ENCODE peak calls at places on chromosome 20, in five cellular contexts. H is OCI-LY7, I is tibial nerve, S is adipocyte, Q is endothelial cell of umbilical vein. J is an unnamed sample.

GRCh38 chr20:13259921-13260320 is 38.8 kb downstream of the ISM1 start:
- DNase-seq in I (no peak), H (no peak), Q (no peak), S (no peak), J (no peak)

GRCh38 chr20:57133926-57134650 is 132.4 kb downstream of the BMP7 start:
- DNase-seq in S (peak; percentile 19), H (no peak), I (no peak), Q (no peak), J (no peak)

GRCh38 chr20:39338977-39339376 is 376.8 kb downstream of the DHX35 start:
- DNase-seq in S (no peak), I (peak; percentile 20), Q (no peak), H (peak; percentile 79), J (peak; percentile 8)

GRCh38 chr20:12594410-12595130 is 414.2 kb upstream of the SPTLC3 start:
- DNase-seq in Q (no peak), H (no peak), S (no peak), I (no peak), J (no peak)

GRCh38 chr20:38426006-38426405 is 9.1 kb downstream of the SNHG17 start:
- DNase-seq in S (peak; percentile 84), I (no peak), Q (no peak), H (no peak), J (peak; percentile 88)

GRCh38 chr20:20390393-20390792 is 22.5 kb downstream of the INSM1 start:
- DNase-seq in I (no peak), S (no peak), H (no peak), Q (no peak), J (no peak)

GRCh38 chr20:36093025-36093803 is 61.3 kb upstream of the EPB41L1 start:
- DNase-seq in Q (peak; percentile 24), I (no peak), S (peak; percentile 63), H (no peak), J (peak; percentile 67)

GRCh38 chr20:35871311-35871771 is 83.0 kb downstream of the SCAND1 start:
- DNase-seq in S (peak; percentile 54), Q (peak; percentile 79), I (peak; percentile 41), H (no peak), J (peak; percentile 73)

GRCh38 chr20:38252292-38253288 is 7.9 kb downstream of the KIAA1755 start:
- DNase-seq in H (no peak), Q (no peak), S (no peak), I (peak; percentile 24), J (no peak)

GRCh38 chr20:62785381-62785780 is 10.9 kb upstream of the MRGBP start:
- DNase-seq in H (no peak), I (no peak), Q (no peak), S (no peak), J (no peak)

GRCh38 chr20:7742479-7742878 is 197.8 kb downstream of the HAO1 start:
- DNase-seq in I (no peak), Q (peak; percentile 79), H (no peak), S (peak; percentile 8), J (peak; percentile 87)

GRCh38 chr20:31894980-31895675 is 24.7 kb downstream of the TTLL9 start:
- DNase-seq in Q (peak; percentile 58), I (peak; percentile 88), H (peak; percentile 64), S (peak; percentile 78), J (peak; percentile 52)

GRCh38 chr20:38608188-38608587 is 6.6 kb downstream of the ARHGAP40 start:
- DNase-seq in Q (no peak), H (no peak), S (no peak), I (no peak), J (no peak)

GRCh38 chr20:58260006-58260405 is 31.6 kb upstream of the ANKRD60 start:
- DNase-seq in H (no peak), S (no peak), Q (no peak), I (no peak), J (no peak)

GRCh38 chr20:19757973-19758887 is at the start of gene RIN2:
- DNase-seq in H (no peak), S (peak; percentile 89), I (peak; percentile 81), Q (peak; percentile 92), J (peak; percentile 64)

GRCh38 chr20:37375227-37375626 is 29.3 kb downstream of the SRC start:
- DNase-seq in S (no peak), Q (no peak), I (no peak), H (peak; percentile 74), J (no peak)

GRCh38 chr20:19212524-19213502 is at the start of gene SLC24A3:
- DNase-seq in Q (no peak), H (no peak), S (peak; percentile 78), I (no peak), J (no peak)

GRCh38 chr20:23497458-23498026 is 6.6 kb downstream of the CST8 start:
- DNase-seq in H (no peak), S (no peak), Q (no peak), I (no peak), J (no peak)

GRCh38 chr20:18504479-18505060 is 3.2 kb upstream of the SEC23B start:
- DNase-seq in H (no peak), S (no peak), I (no peak), Q (peak; percentile 31), J (no peak)

GRCh38 chr20:62346398-62347150 is 20.5 kb downstream of the LAMA5 start:
- DNase-seq in I (no peak), Q (no peak), S (no peak), H (no peak), J (no peak)

GRCh38 chr20:63064310-63064709 is 57.5 kb upstream of the BHLHE23 start:
- DNase-seq in H (no peak), I (no peak), Q (no peak), S (no peak), J (peak; percentile 75)

GRCh38 chr20:4674672-4675071 is 47.0 kb upstream of the PRND start:
- DNase-seq in S (peak; percentile 78), I (no peak), H (no peak), Q (no peak), J (no peak)

GRCh38 chr20:53402233-53403005 is 191.2 kb downstream of the ZNF217 start:
- DNase-seq in I (no peak), Q (no peak), S (no peak), H (no peak), J (no peak)

GRCh38 chr20:20410678-20411077 is 42.8 kb downstream of the INSM1 start:
- DNase-seq in H (no peak), S (no peak), I (no peak), Q (peak; percentile 71), J (no peak)

GRCh38 chr20:4281258-4282055 is 266.1 kb upstream of the RNF24 start:
- DNase-seq in S (no peak), I (no peak), H (no peak), Q (no peak), J (no peak)

GRCh38 chr20:50601511-50602431 is 89.6 kb downstream of the RIPOR3 start:
- DNase-seq in Q (no peak), S (no peak), H (no peak), I (no peak), J (no peak)
- H3K36me3 ChIP-seq in Q (no peaks in the 10 kb centered on the region), S (peaks cover 48% of the 10 kb centered on the region), H (no peaks in the 10 kb centered on the region), I (no peaks in the 10 kb centered on the region), J (no peaks in the 10 kb centered on the region)

GRCh38 chr20:59633646-59634045 is 29.3 kb downstream of the PHACTR3 start:
- DNase-seq in H (no peak), I (no peak), S (no peak), Q (no peak), J (no peak)

GRCh38 chr20:59632426-59633113 is 28.2 kb downstream of the PHACTR3 start:
- DNase-seq in S (no peak), H (no peak), Q (no peak), I (no peak), J (no peak)

GRCh38 chr20:59634435-59635005 is 30.2 kb downstream of the PHACTR3 start:
- DNase-seq in Q (no peak), I (no peak), S (no peak), H (no peak), J (no peak)

GRCh38 chr20:59640267-59640666 is 35.9 kb downstream of the PHACTR3 start:
- DNase-seq in S (no peak), Q (no peak), I (no peak), H (no peak), J (no peak)

DNA sequence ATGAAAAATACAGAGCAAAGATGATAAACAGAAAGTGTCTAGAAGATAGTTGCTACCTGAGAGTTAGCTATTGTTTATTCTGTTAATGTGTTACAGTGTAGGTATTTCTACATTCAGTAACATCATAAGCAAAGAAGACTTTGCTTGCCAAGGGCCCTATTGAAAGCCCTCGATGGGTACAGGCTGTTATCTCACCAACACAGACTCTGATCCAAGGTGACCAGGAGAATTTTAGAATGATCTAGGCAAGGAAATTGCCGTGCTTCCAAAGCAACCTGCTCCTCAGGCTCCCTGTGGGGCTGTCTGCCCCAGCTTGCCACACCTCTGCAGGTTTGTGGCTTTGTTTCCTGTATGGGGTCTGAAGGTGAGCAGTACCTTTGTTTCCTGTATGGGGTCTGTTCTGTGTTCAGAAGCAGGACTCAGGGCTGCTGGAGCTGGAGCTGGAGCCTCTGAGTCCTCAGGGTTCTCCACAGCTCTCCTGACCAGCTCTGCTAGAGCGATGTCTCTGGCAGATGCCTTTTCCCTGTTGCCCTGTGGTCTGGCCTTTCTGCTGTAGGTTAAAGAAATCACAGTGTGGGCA is 32.5 kb downstream of the PHACTR3 start:
- DNase-seq in H (no peak), I (no peak), S (no peak), Q (no peak), J (no peak)
- H3K9me3 ChIP-seq in H (no peaks in the 10 kb centered on the region), I (no peaks in the 10 kb centered on the region), S (no peaks in the 10 kb centered on the region), Q (peaks cover 4% of the 10 kb centered on the region), J (no peaks in the 10 kb centered on the region)

GRCh38 chr20:25364879-25365699 is 25.5 kb downstream of the ABHD12 start:
- DNase-seq in S (no peak), Q (no peak), I (no peak), H (no peak), J (no peak)
- H3K36me3 ChIP-seq in S (no peaks in the 10 kb centered on the region), Q (no peaks in the 10 kb centered on the region), I (no peaks in the 10 kb centered on the region), H (no peaks in the 10 kb centered on the region), J (no peaks in the 10 kb centered on the region)

GRCh38 chr20:49284818-49285217 is 7.0 kb upstream of the ZNFX1 start:
- DNase-seq in I (no peak), H (no peak), Q (no peak), S (no peak), J (no peak)

GRCh38 chr20:49283703-49284625 is 6.1 kb upstream of the ZNFX1 start:
- DNase-seq in I (no peak), S (no peak), Q (no peak), H (peak; percentile 7), J (no peak)

GRCh38 chr20:49282584-49283171 is 4.8 kb upstream of the ZNFX1 start:
- DNase-seq in I (no peak), Q (no peak), S (no peak), H (no peak), J (no peak)

GRCh38 chr20:49281913-49282467 is 4.1 kb upstream of the ZNFX1 start:
- DNase-seq in H (no peak), Q (no peak), I (no peak), S (no peak), J (no peak)

GRCh38 chr20:49283176-49283702 is 5.4 kb upstream of the ZNFX1 start:
- DNase-seq in I (no peak), H (peak; percentile 17), S (no peak), Q (no peak), J (no peak)
- H3K9me3 ChIP-seq in I (peaks cover 30% of the 10 kb centered on the region), H (no peaks in the 10 kb centered on the region), S (peaks cover 26% of the 10 kb centered on the region), Q (no peaks in the 10 kb centered on the region), J (peaks cover 3% of the 10 kb centered on the region)

GRCh38 chr20:25457886-25458680 is 50.6 kb downstream of the GINS1 start:
- DNase-seq in H (no peak), S (no peak), Q (no peak), I (no peak), J (no peak)
- H3K36me3 ChIP-seq in H (no peaks in the 10 kb centered on the region), S (peaks cover 19% of the 10 kb centered on the region), Q (peaks cover 3% of the 10 kb centered on the region), I (no peaks in the 10 kb centered on the region), J (no peaks in the 10 kb centered on the region)

J was measured in MG63.